ENCODE peak calls at places on chromosomes 6 and 20, in ten cellular contexts. X is spleen, S is A549, R is sigmoid colon, U is ovary, M is thyroid gland, E is prostate gland, K is adrenal gland, Y is uterus, L is esophagus muscularis mucosa. H is an unnamed sample.

GRCh38 chr20:49725694-49726093 is 12.0 kb upstream of the B4GALT5 start:
- DNase-seq in S (no peak), L (no peak), M (no peak), Y (no peak), K (no peak), R (no peak), E (no peak), U (no peak), X (no peak), H (no peak)

GRCh38 chr20:59729476-59729875 is 125.1 kb downstream of the PHACTR3 start:
- DNase-seq in S (no peak), K (peak), U (no peak), Y (no peak), M (no peak), E (no peak), L (no peak), X (no peak), R (no peak), H (no peak)

GRCh38 chr6:34979994-34980393 is 90.9 kb downstream of the ANKS1A start:
- DNase-seq in E (no peak), Y (no peak), R (no peak), M (no peak), S (no peak), K (no peak), L (no peak), X (no peak), U (no peak), H (no peak)

GRCh38 chr6:170438861-170439260 is 114.2 kb downstream of the PSMB1 start:
- DNase-seq in E (no peak), U (no peak), K (no peak), Y (no peak), X (peak), R (no peak), M (no peak), S (no peak), L (no peak), H (no peak)

GRCh38 chr20:36542019-36542488 is 735 bp downstream of the MYL9 start:
- DNase-seq in S (peak), Y (peak), E (no peak), M (peak), L (no peak), X (peak), K (peak), R (peak), U (peak), H (no peak)

GRCh38 chr6:3729603-3730344 is 21.7 kb downstream of the PXDC1 start:
- DNase-seq in M (no peak), L (no peak), K (no peak), R (no peak), E (no peak), U (no peak), S (no peak), Y (no peak), X (peak), H (no peak)

GRCh38 chr6:149166747-149167146 is 150.8 kb upstream of the TAB2 start:
- DNase-seq in Y (no peak), M (peak), X (no peak), L (no peak), S (no peak), R (no peak), U (no peak), E (no peak), K (no peak), H (no peak)

GRCh38 chr6:44559486-44560270 is 172.2 kb downstream of the CDC5L start:
- DNase-seq in E (no peak), L (no peak), Y (no peak), S (no peak), K (no peak), M (no peak), R (no peak), U (no peak), X (no peak), H (no peak)

GRCh38 chr6:157023958-157024357 is 246.8 kb downstream of the ARID1B start:
- DNase-seq in M (peak), R (no peak), S (no peak), E (no peak), L (no peak), K (peak), U (no peak), Y (no peak), X (no peak), H (no peak)

GRCh38 chr20:34365765-34366213 is 2.7 kb downstream of the ITCH start:
- DNase-seq in L (no peak), S (no peak), X (no peak), Y (no peak), E (no peak), R (no peak), U (no peak), M (no peak), K (peak), H (no peak)

GRCh38 chr6:131136021-131136847 is 967 bp downstream of the AKAP7 start:
- DNase-seq in Y (peak), K (peak), L (no peak), R (no peak), M (peak), U (no peak), S (peak), X (no peak), E (no peak), H (peak)

GRCh38 chr6:7636151-7636550 is 46.2 kb downstream of the SNRNP48 start:
- DNase-seq in K (no peak), S (no peak), U (no peak), E (no peak), M (no peak), L (no peak), X (no peak), R (no peak), Y (no peak), H (no peak)

GRCh38 chr6:131381052-131381451 is 192.0 kb upstream of the ARG1 start:
- DNase-seq in K (no peak), R (no peak), L (no peak), S (no peak), M (no peak), E (no peak), Y (no peak), X (no peak), U (no peak), H (no peak)

GRCh38 chr6:2979819-2980464 is 8.6 kb upstream of the SERPINB6 start:
- DNase-seq in E (no peak), R (no peak), U (no peak), L (no peak), K (peak), Y (no peak), S (peak), M (no peak), X (no peak), H (no peak)

GRCh38 chr6:152696543-152696942 is 1.2 kb upstream of the MYCT1 start:
- DNase-seq in X (no peak), S (peak), M (no peak), U (no peak), L (no peak), K (no peak), R (no peak), Y (no peak), E (no peak), H (no peak)

GRCh38 chr6:69780585-69781178 is 16.1 kb downstream of the LMBRD1 start:
- DNase-seq in E (no peak), L (no peak), Y (no peak), U (no peak), R (no peak), M (no peak), K (no peak), X (no peak), S (no peak), H (no peak)

GRCh38 chr6:30787954-30788353 is 43.6 kb upstream of the IER3 start:
- DNase-seq in E (no peak), S (no peak), X (no peak), Y (no peak), U (no peak), M (no peak), R (peak), L (no peak), K (no peak), H (peak)

GRCh38 chr6:109595998-109596397 is 95.0 kb downstream of the AK9 start:
- DNase-seq in K (no peak), E (no peak), U (no peak), Y (no peak), S (peak), R (no peak), L (no peak), M (peak), X (no peak), H (no peak)

GRCh38 chr6:165660881-165661415 is 2.1 kb downstream of the PDE10A start:
- DNase-seq in R (no peak), E (no peak), L (peak), X (no peak), K (no peak), Y (no peak), U (no peak), M (peak), S (no peak), H (no peak)

GRCh38 chr6:21538186-21538798 is 55.3 kb upstream of the SOX4 start:
- DNase-seq in R (no peak), M (no peak), K (no peak), E (no peak), X (no peak), Y (no peak), L (no peak), S (no peak), U (no peak), H (no peak)

GRCh38 chr6:44976677-44977405 is 351.3 kb upstream of the RUNX2 start:
- DNase-seq in U (no peak), X (no peak), Y (no peak), M (no peak), K (no peak), L (no peak), R (no peak), S (no peak), E (no peak), H (no peak)

GRCh38 chr6:168794515-168794914 is 353.5 kb downstream of the SMOC2 start:
- DNase-seq in M (no peak), S (peak), X (no peak), Y (no peak), E (no peak), K (no peak), R (no peak), L (peak), U (no peak), H (no peak)

GRCh38 chr6:36682328-36683144 is 4.0 kb downstream of the CDKN1A start:
- DNase-seq in K (peak), R (peak), S (peak), Y (peak), L (no peak), U (no peak), E (peak), X (peak), M (peak), H (no peak)

GRCh38 chr6:3501826-3502505 is 45.1 kb upstream of the SLC22A23 start:
- DNase-seq in M (no peak), E (no peak), L (no peak), S (no peak), U (no peak), Y (no peak), X (no peak), K (no peak), R (no peak), H (no peak)

GRCh38 chr20:49801882-49802281 is 10.7 kb upstream of the SLC9A8 start:
- DNase-seq in U (no peak), X (no peak), K (no peak), Y (no peak), E (no peak), M (no peak), L (no peak), R (no peak), S (no peak), H (no peak)

GRCh38 chr6:64104051-64104450 is 468.4 kb downstream of the PHF3 start:
- DNase-seq in Y (no peak), X (no peak), K (no peak), M (no peak), L (no peak), R (no peak), E (no peak), S (no peak), U (no peak), H (no peak)
- TF ChIP-seq POLR2A in Y (no peak), X (no peak), K (no peak), M (no peak), L (no peak), R (no peak), E (no peak), S (no peak), U (no peak), H (no peak)

DNA sequence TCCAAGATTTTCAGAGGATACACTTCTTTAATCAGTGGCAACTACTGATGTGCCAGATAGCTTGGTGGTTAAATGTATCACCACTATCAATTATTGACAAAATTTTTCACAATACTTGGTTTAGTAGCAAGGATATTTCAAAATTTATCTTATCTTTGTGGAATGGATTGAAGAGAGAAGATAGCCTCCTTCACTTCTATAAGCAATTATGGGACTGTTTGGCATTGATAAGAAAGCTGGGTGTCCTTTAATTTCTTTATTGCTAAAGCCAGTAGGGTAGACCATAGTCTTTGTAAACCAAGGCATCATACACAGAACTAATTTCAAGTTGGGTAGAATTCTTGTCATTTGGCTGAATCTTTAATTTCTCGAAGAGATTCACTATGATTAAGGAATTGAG is 4.9 kb upstream of the RNF182 start:
- DNase-seq in S (no peak), R (no peak), Y (no peak), U (no peak), K (no peak), L (no peak), E (no peak), X (no peak), M (no peak), H (no peak)
- H3K27ac ChIP-seq in S (no peak), R (no peak), Y (no peak), U (no peak), K (no peak), L (no peak), E (no peak), X (no peak), M (no peak), H (no peak)

DNA sequence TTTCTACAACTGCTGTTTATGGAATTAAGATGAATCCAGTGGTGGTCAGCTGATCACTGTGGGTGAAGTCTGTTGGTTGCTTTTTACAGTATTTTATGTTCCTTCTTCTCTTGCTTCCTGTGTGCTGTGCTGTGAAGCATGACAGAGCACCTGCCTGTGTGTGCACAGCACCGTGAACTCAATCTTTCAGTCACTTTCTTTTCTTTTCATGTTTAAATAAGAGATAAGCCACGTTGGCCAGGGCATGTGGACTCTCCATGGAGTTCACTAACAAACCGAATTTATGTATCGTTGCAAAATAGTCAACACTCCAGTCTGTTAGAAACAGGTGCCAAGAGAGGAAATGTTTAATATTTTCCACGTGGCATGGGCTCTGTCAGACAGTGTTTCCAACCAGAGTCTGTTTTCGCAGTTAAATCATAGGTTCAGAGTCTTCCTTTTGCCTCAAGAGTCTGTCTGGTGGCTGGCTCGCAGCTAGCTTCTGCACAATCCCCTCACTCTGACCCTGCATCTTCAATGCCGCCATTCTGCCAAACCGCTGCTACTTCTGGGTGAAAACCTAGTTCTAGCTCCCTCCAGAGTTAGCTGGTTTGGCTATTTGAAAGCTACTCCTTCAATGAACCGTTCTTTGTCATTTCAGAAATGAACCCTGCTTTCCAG is 73.2 kb downstream of the QRSL1 start:
- DNase-seq in Y (no peak), E (peak), M (peak), S (no peak), K (no peak), U (no peak), X (no peak), L (no peak), R (no peak), H (no peak)
- TF ChIP-seq POLR2A in Y (no peak), E (no peak), M (no peak), S (no peak), K (no peak), U (no peak), X (no peak), L (no peak), R (no peak), H (no peak)

DNA sequence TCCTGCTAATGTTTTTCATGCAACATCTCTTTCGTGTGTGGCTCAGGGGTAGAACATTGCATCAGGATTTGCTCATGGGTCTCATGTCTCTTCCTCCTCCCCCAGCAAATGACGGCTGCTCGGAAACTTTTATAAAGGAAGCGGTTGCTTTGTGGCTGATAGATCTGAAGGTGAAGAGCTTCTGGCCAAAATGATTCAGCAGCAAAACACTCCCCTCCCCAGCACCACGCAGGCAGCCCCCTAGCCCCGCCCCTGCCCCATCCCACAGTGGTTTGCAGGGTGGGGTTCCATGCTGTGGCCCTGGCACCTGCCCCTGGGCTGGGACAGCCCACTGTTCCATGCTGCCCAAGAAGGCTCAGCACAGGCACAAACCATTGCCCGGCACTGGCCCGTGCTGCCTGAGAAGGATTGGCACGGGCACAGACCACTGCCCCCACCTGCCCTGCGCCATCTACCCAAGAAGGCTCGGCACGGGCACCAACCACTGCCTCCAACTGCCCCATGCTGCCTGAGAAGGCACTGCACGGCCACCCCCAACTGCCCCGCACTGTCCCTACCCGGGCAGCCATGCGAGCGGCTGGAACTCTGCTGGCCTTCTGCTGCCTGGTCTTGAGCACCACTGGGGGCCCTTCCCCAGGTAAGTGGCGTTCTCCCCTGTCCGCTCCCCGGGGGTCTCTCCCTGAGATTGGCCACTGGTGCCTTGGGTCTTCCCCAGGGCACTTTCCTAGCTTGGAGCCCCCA is at the start of gene CST7:
- DNase-seq in U (no peak), M (no peak), L (no peak), R (peak), S (no peak), Y (no peak), E (no peak), K (peak), X (peak), H (peak)
- H3K27ac ChIP-seq in U (no peak), M (no peak), L (peak), R (no peak), S (no peak), Y (no peak), E (no peak), K (no peak), X (peak), H (no peak)

GRCh38 chr6:32944265-32944664 is 3.4 kb upstream of the HLA-DMB start:
- DNase-seq in L (no peak), K (no peak), Y (no peak), R (no peak), M (no peak), S (no peak), U (no peak), E (no peak), X (peak), H (no peak)
- TF ChIP-seq POLR2A in L (no peak), K (no peak), Y (no peak), R (no peak), M (no peak), S (no peak), U (no peak), E (no peak), X (no peak), H (no peak)

GRCh38 chr20:38196592-38196991 is 31.5 kb upstream of the TGM2 start:
- DNase-seq in E (no peak), U (peak), K (peak), Y (peak), S (no peak), R (peak), L (no peak), M (peak), X (peak), H (peak)
- H3K27ac ChIP-seq in E (no peak), U (no peak), K (no peak), Y (no peak), S (peak), R (no peak), L (no peak), M (no peak), X (no peak), H (peak)

H was measured in gastrocnemius medialis.